ENCODE peak calls at places on chromosomes 7 and 10, in five cellular contexts. H is WTC11, Z is IMR-90, S is cardiac muscle cell, F is pancreas. X is an unnamed sample.

GRCh38 chr10:31704195-31704594 is 224.4 kb downstream of the ARHGAP12 start:
- DNase-seq in H (no peak), S (no peak), Z (no peak), F (no peak), X (no peak)

GRCh38 chr10:126504051-126504760 is 115.9 kb upstream of the ADAM12 start:
- DNase-seq in H (peak; percentile 48), F (peak; percentile 32), S (peak; percentile 79), Z (peak; percentile 64), X (peak; percentile 52)

GRCh38 chr7:138961159-138961558 is 20.0 kb downstream of the KIAA1549 start:
- DNase-seq in F (peak; percentile 82), S (peak; percentile 74), H (no peak), Z (no peak), X (no peak)

GRCh38 chr10:115935731-115936130 is 337.3 kb downstream of the GFRA1 start:
- DNase-seq in F (no peak), H (no peak), Z (no peak), S (no peak), X (no peak)

GRCh38 chr7:16268821-16269768 is 152.2 kb downstream of the CRPPA start:
- DNase-seq in H (no peak), S (peak; percentile 65), Z (peak; percentile 83), F (no peak), X (no peak)

GRCh38 chr7:22302951-22303423 is 54.0 kb downstream of the RAPGEF5 start:
- DNase-seq in H (no peak), S (peak; percentile 3), Z (no peak), F (no peak), X (no peak)

GRCh38 chr7:49805686-49806085 is 32.2 kb downstream of the VWC2 start:
- DNase-seq in F (no peak), H (no peak), S (no peak), Z (no peak), X (no peak)

GRCh38 chr10:1747590-1748157 is 10.3 kb upstream of the ADARB2 start:
- DNase-seq in F (no peak), H (no peak), S (no peak), Z (no peak), X (no peak)

GRCh38 chr7:120725376-120726039 is 132.4 kb downstream of the TSPAN12 start:
- DNase-seq in F (no peak), H (no peak), Z (peak; percentile 45), S (peak; percentile 69), X (no peak)

GRCh38 chr7:109950821-109951601 is 1139.9 kb upstream of the LRRN3 start:
- DNase-seq in H (no peak), F (no peak), S (no peak), Z (no peak), X (no peak)

GRCh38 chr7:34041716-34042115 is 136.4 kb downstream of the BMPER start:
- DNase-seq in H (no peak), Z (peak; percentile 47), F (no peak), S (peak; percentile 45), X (no peak)

GRCh38 chr10:124354411-124355382 is 64.0 kb downstream of the OAT start:
- DNase-seq in Z (peak; percentile 38), S (peak; percentile 92), F (no peak), H (no peak), X (no peak)

GRCh38 chr10:47423476-47423875 is 39.4 kb upstream of the ZNF488 start:
- DNase-seq in S (no peak), Z (peak; percentile 35), F (no peak), H (no peak), X (no peak)

GRCh38 chr10:44105643-44106042 is 279.3 kb downstream of the CXCL12 start:
- DNase-seq in S (no peak), F (no peak), Z (no peak), H (no peak), X (no peak)

GRCh38 chr7:121301441-121302213 is 27.2 kb upstream of the WNT16 start:
- DNase-seq in H (no peak), F (no peak), S (no peak), Z (peak; percentile 27), X (no peak)

GRCh38 chr10:32865170-32865569 is 92.9 kb downstream of the ITGB1 start:
- DNase-seq in S (no peak), Z (no peak), F (no peak), H (no peak), X (no peak)

GRCh38 chr7:51237727-51238126 is 78.9 kb downstream of the COBL start:
- DNase-seq in F (no peak), S (no peak), H (no peak), Z (no peak), X (no peak)

GRCh38 chr10:13712799-13713581 is 126.2 kb downstream of the PRPF18 start:
- DNase-seq in F (peak; percentile 38), H (no peak), Z (peak; percentile 99), S (peak; percentile 95), X (no peak)

GRCh38 chr7:1200045-1200444 is 32.6 kb upstream of the UNCX start:
- DNase-seq in H (no peak), F (no peak), S (peak; percentile 67), Z (peak; percentile 29), X (no peak)

GRCh38 chr7:38704751-38705150 is 73.6 kb upstream of the AMPH start:
- DNase-seq in H (no peak), Z (no peak), F (no peak), S (no peak), X (no peak)

GRCh38 chr10:97851341-97852001 is 1.8 kb downstream of the GOLGA7B start:
- DNase-seq in Z (no peak), F (no peak), S (no peak), H (no peak), X (no peak)

GRCh38 chr10:119500796-119501195 is 41.7 kb downstream of the RGS10 start:
- DNase-seq in S (no peak), Z (no peak), F (no peak), H (no peak), X (no peak)

GRCh38 chr10:6027929-6028328 is 34.2 kb downstream of the IL2RA start:
- DNase-seq in Z (no peak), F (no peak), H (no peak), S (no peak), X (no peak)

GRCh38 chr7:20596653-20597052 is 18.8 kb upstream of the ABCB5 start:
- DNase-seq in Z (peak; percentile 88), F (no peak), S (peak; percentile 58), H (no peak), X (no peak)

GRCh38 chr10:106825996-106826395 is 338.5 kb downstream of the SORCS1 start:
- DNase-seq in F (no peak), Z (no peak), S (no peak), H (no peak), X (no peak)

GRCh38 chr10:15201589-15202300 is 33.3 kb upstream of the NMT2 start:
- DNase-seq in S (peak; percentile 47), F (no peak), Z (peak; percentile 50), H (no peak), X (no peak)

GRCh38 chr10:50679149-50679548 is 55.4 kb upstream of the SGMS1 start:
- DNase-seq in F (no peak), H (peak; percentile 27), Z (no peak), S (no peak), X (no peak)
- TF ChIP-seq CTCF in F (no peak), H (no peak), Z (no peak), S (no peak), X (no peak)

DNA sequence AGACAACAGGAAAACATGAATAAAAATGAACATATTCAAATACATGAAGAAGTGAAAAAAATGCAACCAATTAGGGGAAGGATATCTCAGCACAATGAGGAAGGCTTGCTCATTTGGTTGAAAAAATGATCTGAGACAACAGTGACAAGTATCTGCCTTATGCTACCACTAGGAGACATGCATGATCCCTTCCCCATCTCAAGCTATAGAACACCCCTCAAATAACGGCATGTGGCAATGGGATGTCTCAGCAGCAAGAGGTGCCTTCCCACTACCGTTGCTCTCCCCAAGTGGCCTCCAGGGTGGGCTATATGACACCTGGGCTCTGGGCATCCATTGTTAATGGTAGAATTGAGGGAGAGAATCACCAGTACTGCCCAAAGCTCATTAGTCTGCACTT is 98.1 kb upstream of the RSU1 start:
- DNase-seq in Z (no peak), H (no peak), F (no peak), S (no peak), X (no peak)
- TF ChIP-seq CTCF in Z (no peak), H (no peak), F (no peak), S (no peak), X (no peak)

GRCh38 chr7:36522453-36523007 is 132.9 kb downstream of the ANLN start:
- DNase-seq in Z (no peak), F (no peak), S (no peak), H (no peak), X (no peak)
- TF ChIP-seq CTCF in Z (no peak), F (no peak), S (no peak), H (no peak), X (no peak)

DNA sequence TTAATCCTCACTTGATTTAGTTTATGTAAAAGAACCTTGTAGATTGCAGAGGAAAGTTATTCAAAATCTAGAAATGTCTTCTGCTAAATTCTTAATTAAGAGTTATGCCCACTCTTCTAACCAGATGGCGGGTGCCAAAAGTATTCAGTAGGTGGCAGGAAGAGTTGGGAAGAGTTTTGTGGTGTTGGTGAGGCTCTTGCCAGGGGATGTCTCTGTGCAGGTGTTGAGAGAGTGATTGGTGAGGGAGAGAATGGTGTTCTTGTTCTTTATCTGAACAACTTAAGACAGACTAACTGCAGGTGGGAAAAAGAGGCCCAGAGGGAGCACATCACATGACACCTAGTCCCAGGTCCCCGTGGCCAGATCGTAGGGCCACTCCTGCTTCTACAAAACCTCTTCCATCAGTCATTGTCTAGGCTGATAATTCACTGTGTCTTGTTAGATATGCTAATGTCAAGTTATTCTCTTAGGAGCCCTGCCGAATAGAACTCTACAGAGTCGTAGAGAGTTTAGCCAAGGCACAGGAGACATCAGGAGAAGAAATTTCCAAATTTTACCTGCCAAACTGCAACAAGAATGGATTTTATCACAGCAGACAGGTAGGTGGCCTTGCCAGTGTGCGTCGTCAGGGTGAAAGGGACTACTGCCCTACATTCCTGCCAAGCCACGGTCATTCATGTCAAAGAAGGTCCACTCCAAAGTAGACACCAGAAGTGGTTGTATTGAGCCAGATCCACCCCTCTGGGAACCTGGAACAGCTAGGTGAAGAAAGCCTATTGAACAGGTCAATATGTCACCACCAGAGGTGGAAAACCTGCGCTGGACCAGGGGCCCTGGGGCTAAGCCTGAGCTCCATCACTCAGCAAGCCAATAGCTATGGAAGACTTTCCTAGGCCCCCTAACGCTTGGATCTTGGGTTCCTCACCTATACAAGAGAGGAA is 3.4 kb downstream of the IGFBP1 start:
- DNase-seq in Z (no peak), F (no peak), H (no peak), S (no peak), X (no peak)
- TF ChIP-seq CTCF in Z (no peak), F (no peak), H (no peak), S (no peak), X (no peak)

DNA sequence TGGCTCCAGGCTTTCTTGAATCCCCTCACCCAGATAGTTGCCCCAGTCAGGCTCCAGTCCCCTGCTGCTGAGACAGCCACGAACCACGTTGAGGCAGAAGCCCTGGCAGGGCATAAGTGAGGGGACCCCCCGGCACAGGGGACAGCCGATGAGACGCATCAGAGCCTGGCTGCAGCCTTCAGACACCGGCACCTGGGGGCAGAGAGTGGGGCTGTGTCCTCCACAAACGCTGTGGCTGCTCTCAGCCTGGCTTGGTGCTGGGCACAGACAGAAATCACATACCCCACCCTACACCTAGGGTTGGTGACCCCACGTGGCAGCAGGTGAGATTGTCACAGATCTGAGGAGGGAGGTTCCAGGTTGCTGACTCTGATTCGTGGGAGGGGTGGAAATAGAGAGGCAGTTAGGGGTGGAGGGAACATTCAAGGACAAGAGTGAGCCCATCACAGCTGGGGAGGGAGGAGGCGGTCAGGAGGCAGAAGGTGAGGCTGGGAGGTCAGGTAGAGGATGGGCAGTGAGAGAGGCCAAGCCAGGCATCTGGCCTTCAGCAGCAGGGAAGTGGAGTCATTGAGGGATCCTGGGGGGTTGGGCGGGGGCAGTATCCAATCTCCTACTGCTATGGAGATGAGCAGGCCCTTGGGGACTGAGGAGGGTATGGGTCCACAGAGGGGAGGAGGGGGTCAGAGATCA is 3.2 kb downstream of the GPC2 start:
- DNase-seq in Z (no peak), H (no peak), F (no peak), S (no peak), X (no peak)
- TF ChIP-seq CTCF in Z (no peak), H (no peak), F (no peak), S (no peak), X (no peak)

GRCh38 chr10:114239117-114239993 is at the start of gene VWA2:
- DNase-seq in S (no peak), H (peak; percentile 69), Z (no peak), F (peak; percentile 72), X (peak; percentile 55)
- TF ChIP-seq CTCF in S (no peak), H (no peak), Z (no peak), F (peak; percentile 17), X (no peak)

X was measured in endothelial cell.